ENCODE peak calls at places on chromosomes 6 and 20, in ten cellular contexts. C is astrocyte of the spinal cord, Z is bronchial epithelial cell, K is fibroblast of mammary gland, A is Peyer's patch, H is stomach, S is DND-41, O is AG09309, J is prostate gland, X is mesothelial cell of epicardium. N is an unnamed sample.

GRCh38 chr6:156828280-156828703 is 51.1 kb downstream of the ARID1B start:
- DNase-seq in H (no peak), A (no peak), Z (peak; percentile 91), S (no peak), J (no peak), K (peak; percentile 97), X (no peak), O (peak; percentile 52), C (peak; percentile 87), N (no peak)

GRCh38 chr20:49928411-49929141 is 7.6 kb upstream of the RNF114 start:
- DNase-seq in O (peak; percentile 78), A (peak; percentile 80), C (peak; percentile 90), H (peak; percentile 87), X (peak; percentile 87), Z (peak; percentile 77), K (peak; percentile 84), J (peak; percentile 81), S (peak; percentile 85), N (peak; percentile 91)

GRCh38 chr6:107560657-107561056 is 70.7 kb downstream of the SOBP start:
- DNase-seq in K (peak; percentile 49), C (peak; percentile 67), O (peak; percentile 10), A (no peak), X (no peak), Z (no peak), S (no peak), J (no peak), H (no peak), N (peak; percentile 49)

GRCh38 chr6:170545405-170545804 is 7.7 kb downstream of the PSMB1 start:
- DNase-seq in C (peak; percentile 7), S (no peak), K (no peak), A (no peak), X (no peak), H (no peak), O (no peak), J (no peak), Z (no peak), N (no peak)

GRCh38 chr20:45851501-45851900 is 5.7 kb downstream of the ACOT8 start:
- DNase-seq in S (no peak), O (no peak), X (no peak), C (no peak), Z (no peak), K (no peak), H (no peak), A (no peak), J (no peak), N (no peak)

GRCh38 chr6:45942953-45943352 is 72.7 kb downstream of the CLIC5 start:
- DNase-seq in X (no peak), O (no peak), K (no peak), C (no peak), J (no peak), S (no peak), A (no peak), Z (no peak), H (no peak), N (no peak)

GRCh38 chr6:34146801-34147592 is 1.1 kb upstream of the GRM4 start:
- DNase-seq in Z (peak; percentile 59), A (peak; percentile 19), C (peak; percentile 18), K (peak; percentile 54), S (no peak), X (no peak), J (no peak), H (no peak), O (no peak), N (no peak)

GRCh38 chr20:54474866-54475265 is 527 bp upstream of the DOK5 start:
- DNase-seq in O (no peak), C (no peak), X (no peak), A (no peak), H (no peak), Z (no peak), K (no peak), J (no peak), S (no peak), N (no peak)

GRCh38 chr20:25309395-25310267 is 61.7 kb downstream of the PYGB start:
- DNase-seq in X (no peak), H (peak; percentile 53), O (peak; percentile 62), Z (peak; percentile 69), S (no peak), K (peak; percentile 97), J (no peak), C (peak; percentile 86), A (peak; percentile 85), N (no peak)

GRCh38 chr6:78538002-78538401 is 329.3 kb upstream of the IRAK1BP1 start:
- DNase-seq in A (no peak), S (no peak), X (no peak), Z (peak; percentile 92), J (no peak), K (peak; percentile 18), H (no peak), O (no peak), C (no peak), N (no peak)

GRCh38 chr6:33597551-33598322 is 17.7 kb upstream of the BAK1 start:
- DNase-seq in X (no peak), H (no peak), S (no peak), A (no peak), J (no peak), O (no peak), C (no peak), K (no peak), Z (no peak), N (no peak)

GRCh38 chr6:119454694-119455093 is 105.1 kb upstream of the MAN1A1 start:
- DNase-seq in J (no peak), H (no peak), K (peak; percentile 39), A (no peak), X (no peak), O (no peak), Z (no peak), C (no peak), S (no peak), N (no peak)

GRCh38 chr6:126066068-126067048 is 80.0 kb downstream of the TRMT11 start:
- DNase-seq in S (no peak), O (no peak), X (no peak), H (no peak), J (no peak), Z (peak; percentile 3), A (no peak), K (peak; percentile 43), C (no peak), N (no peak)

GRCh38 chr6:157574851-157575424 is 193.9 kb downstream of the ZDHHC14 start:
- DNase-seq in K (no peak), J (no peak), Z (no peak), A (no peak), H (no peak), X (no peak), C (no peak), S (no peak), O (no peak), N (peak; percentile 69)

GRCh38 chr6:11008821-11009220 is 35.3 kb downstream of the ELOVL2 start:
- DNase-seq in O (peak; percentile 59), Z (peak; percentile 11), A (no peak), S (no peak), J (no peak), C (peak; percentile 39), H (no peak), K (peak; percentile 30), X (no peak), N (no peak)

GRCh38 chr20:32877507-32877906 is 18.8 kb downstream of the EFCAB8 start:
- DNase-seq in S (no peak), H (no peak), Z (no peak), J (no peak), O (no peak), X (no peak), A (no peak), K (no peak), C (peak; percentile 56), N (no peak)

GRCh38 chr6:90440586-90441338 is 144.1 kb upstream of the BACH2 start:
- DNase-seq in H (no peak), O (no peak), K (no peak), A (no peak), S (no peak), Z (no peak), J (no peak), X (no peak), C (no peak), N (no peak)

GRCh38 chr20:39823239-39823638 is 861.1 kb downstream of the DHX35 start:
- DNase-seq in K (peak; percentile 95), X (no peak), J (no peak), O (peak; percentile 37), H (no peak), A (no peak), Z (no peak), S (no peak), C (peak; percentile 96), N (no peak)
- TF ChIP-seq CTCF in K (no peak), X (no peak), J (no peak), O (no peak), H (no peak), A (no peak), Z (no peak), S (no peak), C (no peak), N (no peak)

GRCh38 chr20:13770141-13770540 is 14.6 kb downstream of the ESF1 start:
- DNase-seq in S (no peak), Z (no peak), K (no peak), A (no peak), C (no peak), J (no peak), O (no peak), H (no peak), X (no peak), N (no peak)

GRCh38 chr20:13772529-13772928 is 12.2 kb downstream of the ESF1 start:
- DNase-seq in Z (no peak), O (no peak), A (no peak), K (peak; percentile 31), C (no peak), X (no peak), J (no peak), S (no peak), H (no peak), N (no peak)

GRCh38 chr20:13777171-13777601 is 7.5 kb downstream of the ESF1 start:
- DNase-seq in K (peak; percentile 67), J (no peak), H (no peak), Z (peak; percentile 54), A (no peak), X (no peak), O (no peak), C (peak; percentile 38), S (no peak), N (no peak)

GRCh38 chr20:13775867-13776266 is 8.9 kb downstream of the ESF1 start:
- DNase-seq in Z (no peak), C (no peak), A (no peak), J (no peak), X (no peak), S (no peak), K (no peak), O (no peak), H (no peak), N (no peak)

GRCh38 chr20:13771853-13772453 is 12.8 kb downstream of the ESF1 start:
- DNase-seq in K (peak; percentile 36), J (no peak), A (no peak), O (no peak), Z (peak; percentile 40), S (no peak), H (no peak), X (no peak), C (peak; percentile 41), N (no peak)
- TF ChIP-seq CTCF in K (peak; percentile 38), J (no peak), A (peak; percentile 45), O (peak; percentile 28), Z (peak; percentile 11), S (peak; percentile 63), H (no peak), X (peak; percentile 73), C (peak; percentile 33), N (peak; percentile 62)

GRCh38 chr6:115972679-115973078 is 88.0 kb downstream of the FRK start:
- DNase-seq in C (no peak), H (no peak), S (no peak), K (no peak), X (no peak), J (no peak), A (no peak), O (no peak), Z (no peak), N (no peak)
- TF ChIP-seq CTCF in C (no peak), H (no peak), S (no peak), K (no peak), X (no peak), J (no peak), A (no peak), O (no peak), Z (no peak), N (no peak)

GRCh38 chr20:34824861-34825529 is 456 bp downstream of the NCOA6 start:
- DNase-seq in O (no peak), X (peak; percentile 73), S (peak; percentile 75), A (peak; percentile 78), H (peak; percentile 61), C (peak; percentile 31), K (peak; percentile 16), Z (no peak), J (peak; percentile 39), N (peak; percentile 87)
- TF ChIP-seq CTCF in O (no peak), X (no peak), S (peak; percentile 32), A (no peak), H (no peak), C (no peak), K (no peak), Z (no peak), J (no peak), N (peak; percentile 31)

N was measured in osteocyte.